ENCODE peak calls at places on chromosomes 1 and 21, in four cellular contexts. L is A549, S is HCT116, Y is SK-N-SH. O is an unnamed sample.

GRCh38 chr1:205582471-205583291 is 49.1 kb downstream of the ELK4 start:
- DNase-seq in L (no peak), S (no peak), Y (peak), O (no peak)

GRCh38 chr1:2628191-2628932 is 4.5 kb downstream of the MMEL1 start:
- DNase-seq in L (no peak), S (no peak), Y (peak), O (no peak)

GRCh38 chr1:83508485-83509151 is 490.3 kb downstream of the TTLL7 start:
- DNase-seq in L (no peak), S (no peak), Y (no peak), O (no peak)

GRCh38 chr1:152111515-152111968 is 3.7 kb downstream of the TCHH start:
- DNase-seq in L (peak), S (no peak), Y (no peak), O (peak)

GRCh38 chr1:3148171-3148570 is 79.2 kb downstream of the PRDM16 start:
- DNase-seq in L (no peak), S (no peak), Y (no peak), O (no peak)

GRCh38 chr1:156152628-156153027 is 757 bp upstream of the SEMA4A start:
- DNase-seq in L (no peak), S (no peak), Y (no peak), O (no peak)

GRCh38 chr1:145858238-145858936 is 494 bp downstream of the PIAS3 start:
- DNase-seq in L (peak), S (no peak), Y (peak), O (peak)

GRCh38 chr1:213523781-213524398 is 463.9 kb upstream of the PROX1 start:
- DNase-seq in L (no peak), S (no peak), Y (no peak), O (no peak)

GRCh38 chr1:87221008-87221407 is 107.7 kb upstream of the LMO4 start:
- DNase-seq in L (no peak), S (no peak), Y (no peak), O (no peak)

GRCh38 chr1:169733924-169734323 is at the start of gene SELE:
- DNase-seq in L (no peak), S (no peak), Y (no peak), O (no peak)

GRCh38 chr21:44987301-44987885 is 47.6 kb downstream of the SLX9 start:
- DNase-seq in L (no peak), S (no peak), Y (no peak), O (no peak)

GRCh38 chr1:174534789-174535188 is 87.0 kb downstream of the GPR52 start:
- DNase-seq in L (no peak), S (no peak), Y (no peak), O (no peak)

GRCh38 chr1:8370928-8371327 is 53.0 kb downstream of the SLC45A1 start:
- DNase-seq in L (no peak), S (no peak), Y (no peak), O (no peak)

GRCh38 chr1:118826669-118827068 is 161.5 kb downstream of the TBX15 start:
- DNase-seq in L (peak), S (no peak), Y (no peak), O (no peak)

GRCh38 chr21:38356898-38357297 is 100.1 kb downstream of the KCNJ15 start:
- DNase-seq in L (no peak), S (no peak), Y (no peak), O (no peak)

GRCh38 chr1:229347528-229347927 is 4.7 kb upstream of the CCSAP start:
- DNase-seq in L (no peak), S (no peak), Y (no peak), O (peak)

GRCh38 chr1:56864430-56864829 is 9.8 kb downstream of the C8A start:
- DNase-seq in L (no peak), S (no peak), Y (no peak), O (no peak)

GRCh38 chr1:2257245-2257627 is 29.1 kb downstream of the SKI start:
- DNase-seq in L (no peak), S (no peak), Y (no peak), O (no peak)

GRCh38 chr1:27548136-27548853 is 55.6 kb downstream of the AHDC1 start:
- DNase-seq in L (no peak), S (no peak), Y (no peak), O (no peak)

GRCh38 chr1:52334906-52335528 is 31.0 kb downstream of the CC2D1B start:
- DNase-seq in L (no peak), S (no peak), Y (no peak), O (no peak)

GRCh38 chr1:82565146-82565545 is 764.4 kb downstream of the ADGRL2 start:
- DNase-seq in L (peak), S (peak), Y (no peak), O (no peak)

DNA sequence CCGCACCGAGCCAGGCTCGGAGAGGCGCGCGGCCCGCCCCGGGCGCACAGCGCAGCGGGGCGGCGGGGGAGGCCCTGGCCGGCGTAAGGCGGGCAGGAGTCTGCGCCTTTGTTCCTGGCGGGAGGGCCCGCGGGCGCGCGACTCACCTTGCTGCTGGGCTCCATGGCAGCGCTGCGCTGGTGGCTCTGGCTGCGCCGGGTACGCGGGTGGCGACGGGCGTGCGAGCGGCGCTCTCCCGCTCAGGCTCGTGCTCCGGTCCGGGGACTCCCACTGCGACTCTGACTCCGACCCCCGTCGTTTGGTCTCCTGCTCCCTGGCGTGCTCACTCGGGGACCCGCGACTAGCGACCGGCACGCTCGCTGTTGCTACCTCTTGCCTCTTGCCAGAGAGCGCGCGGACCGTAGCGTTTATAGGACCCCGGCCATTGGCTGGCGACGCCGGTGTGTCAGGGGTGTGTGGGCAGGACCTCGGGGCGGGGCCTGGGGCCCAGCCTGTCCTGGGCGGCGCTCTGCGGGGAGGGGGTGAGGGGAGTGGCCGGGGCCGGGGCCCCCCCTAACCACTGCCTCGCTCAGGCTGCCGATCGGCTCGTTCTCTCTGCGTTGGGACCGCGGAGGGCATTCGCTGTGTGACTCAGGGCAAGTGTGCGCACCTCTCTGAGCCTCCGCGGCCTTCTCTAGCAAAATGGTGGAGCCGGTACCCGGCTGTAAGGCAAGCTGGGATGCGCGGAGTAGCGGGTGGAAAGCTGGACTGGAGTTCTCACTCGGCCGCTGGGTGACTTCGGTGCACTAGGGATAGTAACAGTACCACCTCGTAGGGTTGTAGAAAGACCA is at the start of gene SLC2A1:
- DNase-seq in L (peak), S (peak), Y (peak), O (peak)
- TF ChIP-seq REST in L (no peak), S (no peak), Y (no peak), O (peak)

GRCh38 chr1:116666747-116667576 is 571 bp downstream of the IGSF3 start:
- DNase-seq in L (no peak), S (no peak), Y (peak), O (no peak)
- TF ChIP-seq REST in L (no peak), S (no peak), Y (no peak), O (no peak)

DNA sequence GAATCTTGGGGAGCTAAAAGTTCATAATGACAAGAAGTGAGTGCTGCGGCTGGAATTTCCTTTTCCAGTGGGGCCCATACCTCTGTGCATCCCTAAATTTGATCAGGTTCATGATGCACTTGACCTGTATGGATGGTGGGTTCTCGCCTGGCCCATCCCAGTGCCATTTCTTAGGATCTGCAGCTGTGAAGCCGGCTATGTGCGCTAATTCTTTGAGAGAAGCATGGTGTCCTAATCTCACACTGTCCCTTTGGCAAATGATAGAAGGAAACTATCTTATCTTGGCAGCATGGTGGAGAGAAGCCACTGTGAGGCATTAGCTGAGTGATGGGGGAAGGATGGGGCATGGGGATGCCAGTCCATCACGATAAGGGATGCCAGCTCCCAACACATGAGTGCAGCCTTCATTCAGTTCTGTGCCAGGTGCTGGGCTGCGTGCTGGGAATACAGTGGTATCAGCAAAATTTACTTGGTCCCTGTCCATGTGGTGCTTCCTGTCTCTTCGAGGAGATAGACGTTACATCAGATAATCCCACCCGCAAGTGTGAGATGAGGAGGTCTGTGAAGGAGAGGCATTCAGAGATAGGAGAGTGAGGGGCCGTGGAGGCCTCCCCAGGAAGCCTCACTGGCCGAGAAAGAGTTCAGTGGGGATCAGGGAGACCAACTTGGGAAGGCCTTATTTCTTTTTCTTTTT is 30.5 kb downstream of the STUM start:
- DNase-seq in L (no peak), S (no peak), Y (no peak), O (no peak)
- TF ChIP-seq REST in L (no peak), S (no peak), Y (no peak), O (no peak)

GRCh38 chr1:211903490-211904260 is 73.1 kb upstream of the LPGAT1 start:
- DNase-seq in L (no peak), S (no peak), Y (no peak), O (no peak)
- TF ChIP-seq REST in L (no peak), S (no peak), Y (no peak), O (no peak)

DNA sequence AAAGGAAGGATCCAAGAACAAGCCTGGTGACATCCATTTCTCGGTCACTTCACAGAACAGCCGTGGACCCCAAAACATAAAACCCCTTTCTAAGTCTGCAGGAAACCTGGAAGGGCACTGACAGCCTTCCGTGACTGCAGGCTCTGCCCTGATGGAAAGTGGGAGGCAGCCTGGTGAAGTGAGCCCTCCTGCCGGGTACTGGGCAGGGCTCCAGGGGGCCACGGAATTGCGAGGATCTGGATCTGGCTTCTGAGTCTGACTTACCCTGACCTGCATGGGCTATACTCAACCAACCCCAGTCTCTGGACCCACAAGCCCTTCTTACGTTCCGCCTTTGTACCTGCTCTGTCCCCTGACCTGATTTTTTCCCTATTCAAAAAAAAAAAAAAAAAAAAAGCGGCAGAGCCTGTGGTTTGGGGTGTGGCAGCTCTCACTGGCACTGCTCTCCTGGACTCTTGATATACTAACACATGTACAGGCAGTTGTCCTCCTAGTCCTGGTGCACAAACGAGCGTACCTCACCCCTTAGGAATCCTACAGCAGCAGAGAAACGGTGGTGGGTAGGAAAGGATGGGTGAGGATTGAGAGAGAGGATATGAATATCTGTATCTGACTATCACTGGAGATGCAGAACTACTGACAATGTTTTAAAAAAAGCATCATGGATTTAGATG is 82.9 kb downstream of the BEND5 start:
- DNase-seq in L (no peak), S (no peak), Y (no peak), O (no peak)
- TF ChIP-seq REST in L (no peak), S (no peak), Y (no peak), O (no peak)